ENCODE peak calls at places on chromosomes 11 and 22, in eight cellular contexts. V is PC-3, L is tibial nerve, Z is stomach, S is H1, R is Peyer's patch, P is transverse colon, X is cardiac muscle cell. M is an unnamed sample. For H3K36me3 and H3K4me1, the result is how much of the 10 kb centered on the place peaks cover.

GRCh38 chr22:41833369-41834004 is 582 bp downstream of the SREBF2 start:
- DNase-seq in V (peak), L (peak), Z (peak), S (peak), R (peak), P (peak), X (peak), M (peak)

GRCh38 chr11:2102883-2103213 is 36.3 kb downstream of the IGF2 start:
- DNase-seq in V (no peak), L (no peak), Z (no peak), S (no peak), R (no peak), P (no peak), X (no peak), M (no peak)

GRCh38 chr11:11171285-11171684 is 181.8 kb downstream of the CSNK2A3 start:
- DNase-seq in V (no peak), L (no peak), Z (no peak), S (no peak), R (no peak), P (no peak), X (peak), M (no peak)

GRCh38 chr22:48535868-48536690 is 1291.6 kb downstream of the BRD1 start:
- DNase-seq in V (no peak), L (no peak), Z (no peak), S (no peak), R (no peak), P (no peak), X (no peak), M (no peak)

GRCh38 chr11:66467034-66467659 is 442 bp downstream of the PELI3 start:
- DNase-seq in V (peak), L (no peak), Z (peak), S (no peak), R (peak), P (peak), X (peak), M (no peak)

GRCh38 chr11:28168718-28169117 is 60.5 kb downstream of the METTL15 start:
- DNase-seq in V (no peak), L (no peak), Z (no peak), S (no peak), R (no peak), P (no peak), X (no peak), M (no peak)

GRCh38 chr22:36753120-36753802 is 22.7 kb downstream of the IFT27 start:
- DNase-seq in V (peak), L (no peak), Z (no peak), S (no peak), R (no peak), P (peak), X (no peak), M (no peak)

GRCh38 chr11:125082611-125083311 is 19.7 kb downstream of the SLC37A2 start:
- DNase-seq in V (peak), L (no peak), Z (no peak), S (no peak), R (no peak), P (no peak), X (peak), M (no peak)

GRCh38 chr11:34302046-34302921 is 55.5 kb downstream of the ABTB2 start:
- DNase-seq in V (peak), L (no peak), Z (no peak), S (no peak), R (no peak), P (no peak), X (peak), M (no peak)

GRCh38 chr11:114110948-114111347 is 51.4 kb downstream of the ZBTB16 start:
- DNase-seq in V (no peak), L (no peak), Z (peak), S (no peak), R (peak), P (no peak), X (peak), M (no peak)

GRCh38 chr11:83054904-83055380 is 16.8 kb downstream of the RAB30 start:
- DNase-seq in V (peak), L (no peak), Z (no peak), S (no peak), R (no peak), P (no peak), X (no peak), M (no peak)

GRCh38 chr22:46073683-46074504 is 76.4 kb upstream of the PPARA start:
- DNase-seq in V (no peak), L (peak), Z (peak), S (no peak), R (no peak), P (peak), X (peak), M (no peak)

GRCh38 chr22:28736296-28737155 is 5.1 kb downstream of the CHEK2 start:
- DNase-seq in V (no peak), L (no peak), Z (no peak), S (no peak), R (no peak), P (no peak), X (no peak), M (no peak)

GRCh38 chr11:41895106-41895505 is 435.7 kb upstream of the LRRC4C start:
- DNase-seq in V (no peak), L (no peak), Z (no peak), S (no peak), R (no peak), P (no peak), X (no peak), M (no peak)

DNA sequence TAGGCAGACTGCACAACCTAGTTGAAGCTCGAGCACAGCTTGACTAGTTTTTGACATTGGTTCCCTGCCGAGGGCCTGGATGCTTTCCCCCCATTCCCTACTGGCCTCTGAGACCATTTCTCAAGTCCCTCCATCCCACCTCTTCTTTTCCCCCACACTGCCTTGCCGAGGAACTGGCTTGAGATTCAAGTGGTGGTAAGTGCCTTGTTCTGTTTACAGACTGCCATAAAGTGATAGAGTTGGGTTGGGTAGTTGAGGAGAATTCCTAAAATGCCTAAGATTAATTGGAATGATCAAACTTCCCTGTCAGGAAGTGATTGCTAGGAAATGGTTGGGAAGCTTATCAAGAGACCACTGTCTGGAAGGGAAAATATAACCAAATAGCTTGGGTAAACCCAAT is 16.2 kb downstream of the MRPL16 start:
- DNase-seq in V (no peak), L (no peak), Z (no peak), S (no peak), R (no peak), P (no peak), X (no peak), M (no peak)
- H3K36me3 ChIP-seq in V (under half), L (under half), Z (half or more), S (half or more), R (under half), P (under half), X (under half), M (under half)

DNA sequence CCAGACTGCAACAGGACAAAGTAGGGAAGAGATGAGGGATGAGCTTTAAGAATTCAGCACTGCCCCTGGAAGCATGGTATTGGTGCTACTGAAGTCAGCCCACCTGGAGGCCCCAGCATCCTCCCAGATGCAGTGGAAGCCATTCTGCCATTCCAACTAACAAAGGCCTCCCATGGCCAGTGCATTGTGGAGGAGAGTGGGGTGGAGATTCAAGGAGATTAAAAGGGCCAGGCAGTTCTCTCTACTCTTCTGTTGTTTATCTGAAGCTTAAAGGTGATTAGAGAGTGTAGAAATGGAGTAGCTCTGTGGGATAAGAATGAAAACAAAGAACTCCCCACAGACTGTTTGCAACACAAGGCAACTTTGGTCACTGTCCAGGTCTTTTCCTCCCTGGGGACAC is 24.1 kb upstream of the TSKU start:
- DNase-seq in V (no peak), L (no peak), Z (no peak), S (no peak), R (no peak), P (no peak), X (no peak), M (no peak)
- H3K4me3 ChIP-seq in V (no peak), L (no peak), Z (no peak), S (no peak), R (no peak), P (no peak), X (no peak), M (no peak)

GRCh38 chr22:22816171-22816514 is 71.5 kb upstream of the IGLL5 start:
- DNase-seq in V (no peak), L (no peak), Z (no peak), S (no peak), R (no peak), P (no peak), X (no peak), M (no peak)
- H3K4me1 ChIP-seq in V (under half), L (under half), Z (under half), S (under half), R (under half), P (under half), X (under half), M (half or more)

GRCh38 chr11:85967457-85967856 is 101.4 kb downstream of the PICALM start:
- DNase-seq in V (no peak), L (no peak), Z (no peak), S (no peak), R (no peak), P (no peak), X (no peak), M (no peak)
- H3K36me3 ChIP-seq in V (under half), L (under half), Z (half or more), S (under half), R (under half), P (under half), X (under half), M (under half)

DNA sequence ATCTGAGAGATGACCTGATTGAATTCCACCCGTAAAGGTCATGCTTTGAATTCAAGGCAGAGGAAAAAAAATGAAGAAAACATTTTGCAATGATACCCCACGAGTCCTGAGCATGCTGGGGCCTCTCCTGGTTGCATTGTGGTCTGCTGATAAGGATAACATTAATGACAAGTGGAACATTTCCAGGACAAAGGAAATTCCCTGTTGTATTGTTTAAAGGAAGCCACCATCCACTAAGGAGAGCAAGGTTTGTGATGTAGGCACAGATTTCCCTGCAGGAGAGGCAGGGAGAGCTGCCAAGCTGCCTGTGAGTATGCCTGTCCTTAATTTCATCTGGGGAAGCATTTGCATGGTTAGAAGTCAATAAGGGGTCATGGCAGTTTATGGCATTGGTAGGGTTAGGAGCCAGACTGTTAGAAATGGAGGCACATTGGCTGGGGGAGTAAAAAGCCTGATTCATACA is 21.9 kb downstream of the FLI1 start:
- DNase-seq in V (peak), L (no peak), Z (no peak), S (no peak), R (no peak), P (no peak), X (peak), M (no peak)
- H3K4me3 ChIP-seq in V (no peak), L (no peak), Z (no peak), S (no peak), R (no peak), P (no peak), X (no peak), M (no peak)

DNA sequence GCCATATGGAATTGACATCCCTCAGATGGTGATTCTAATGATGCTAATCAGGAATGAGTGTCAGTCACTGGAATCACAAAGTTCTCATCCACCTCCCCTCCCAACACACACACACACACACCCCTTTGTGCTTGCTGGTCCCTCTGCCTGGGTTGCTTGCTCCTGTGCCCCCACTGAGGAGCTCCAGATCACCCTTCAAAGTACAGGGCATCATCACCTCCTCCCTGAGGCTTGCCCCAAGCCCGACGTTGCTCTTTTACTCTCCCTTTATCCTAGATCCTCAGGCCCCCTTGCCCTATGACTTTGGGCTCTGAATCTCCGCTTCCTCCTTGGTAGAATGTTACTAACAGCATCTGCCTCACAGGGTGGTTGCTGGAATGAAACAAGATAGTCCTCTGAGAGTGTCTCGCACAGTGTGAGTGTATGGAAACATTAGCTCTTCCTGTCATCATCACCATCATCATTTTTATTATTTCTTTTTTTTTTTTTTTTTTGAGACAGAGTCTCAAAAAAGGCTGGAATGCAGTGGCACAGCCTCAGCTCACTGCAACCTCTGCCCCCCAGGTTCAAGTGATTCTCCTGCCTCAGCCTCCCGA is 3.4 kb downstream of the TOM1 start:
- DNase-seq in V (no peak), L (no peak), Z (no peak), S (no peak), R (no peak), P (no peak), X (no peak), M (no peak)
- H3K4me1 ChIP-seq in V (under half), L (under half), Z (under half), S (under half), R (under half), P (under half), X (under half), M (under half)

GRCh38 chr22:26462971-26463661 is 20.5 kb downstream of the HPS4 start:
- DNase-seq in V (no peak), L (no peak), Z (no peak), S (no peak), R (no peak), P (no peak), X (no peak), M (no peak)
- H3K36me3 ChIP-seq in V (under half), L (under half), Z (half or more), S (under half), R (under half), P (under half), X (under half), M (under half)

GRCh38 chr11:47991894-47992293 is 11.5 kb downstream of the PTPRJ start:
- DNase-seq in V (no peak), L (no peak), Z (no peak), S (no peak), R (no peak), P (no peak), X (no peak), M (no peak)

GRCh38 chr11:47992959-47993820 is 12.8 kb downstream of the PTPRJ start:
- DNase-seq in V (peak), L (no peak), Z (no peak), S (no peak), R (no peak), P (peak), X (peak), M (no peak)

GRCh38 chr11:47989779-47990178 is 9.4 kb downstream of the PTPRJ start:
- DNase-seq in V (no peak), L (no peak), Z (no peak), S (no peak), R (no peak), P (no peak), X (no peak), M (no peak)

GRCh38 chr11:47994417-47994816 is 14.1 kb downstream of the PTPRJ start:
- DNase-seq in V (no peak), L (no peak), Z (no peak), S (no peak), R (no peak), P (no peak), X (no peak), M (no peak)

DNA sequence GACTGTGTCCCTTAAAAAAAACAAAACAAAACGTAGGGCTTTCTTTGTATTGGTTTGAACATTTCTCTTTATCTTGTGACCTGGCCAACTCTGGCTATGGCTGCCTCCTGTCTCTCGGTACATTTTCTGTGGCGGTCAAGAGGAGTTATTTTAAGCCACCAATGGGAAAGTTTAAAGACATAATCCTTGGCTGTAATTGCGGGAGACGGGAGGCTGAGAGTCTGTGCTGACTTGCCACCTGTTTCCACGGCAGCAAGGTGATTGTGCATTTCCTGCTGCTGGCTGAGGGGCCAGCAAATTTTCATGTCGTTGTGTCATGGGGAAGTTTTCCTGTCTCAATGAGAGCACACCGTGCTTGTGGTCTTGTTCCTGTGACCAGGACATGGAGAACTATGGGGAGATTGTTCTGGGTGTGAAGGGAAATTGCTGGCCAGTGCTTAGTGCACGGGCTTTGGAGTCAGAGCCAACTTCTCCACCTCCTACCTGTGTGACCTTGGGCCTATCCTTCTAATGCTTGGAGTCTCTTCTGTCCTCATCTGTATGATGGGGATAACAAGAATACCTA is 11.0 kb downstream of the PTPRJ start:
- DNase-seq in V (peak), L (no peak), Z (peak), S (no peak), R (no peak), P (peak), X (no peak), M (no peak)
- H3K4me3 ChIP-seq in V (no peak), L (no peak), Z (peak), S (no peak), R (no peak), P (no peak), X (no peak), M (peak)

M was measured in CD8-positive, alpha-beta memory T cell.